ENCODE peak calls at places on chromosomes 13 and 19, in ten cellular contexts. Y is breast epithelium; J is cardiac muscle cell; A is ascending aorta; S is dorsolateral prefrontal cortex; V is CD4-positive, alpha-beta T cell; R is lower lobe of right lung; M is Peyer's patch; P is HCT116; C is ovary. B is an unnamed sample. For H3K27me3, the result is how much of the 10 kb centered on the place peaks cover.

GRCh38 chr13:109422163-109422562 is 364.2 kb downstream of the IRS2 start:
- DNase-seq in R (no peak), P (no peak), S (no peak), J (no peak), M (no peak), V (no peak), Y (no peak), A (no peak), C (no peak), B (no peak)

GRCh38 chr19:54042989-54043388 is 20.7 kb downstream of the VSTM1 start:
- DNase-seq in Y (no peak), C (no peak), S (no peak), A (no peak), P (no peak), V (no peak), R (no peak), J (no peak), M (no peak), B (no peak)

GRCh38 chr13:97568850-97569249 is 134.9 kb downstream of the RAP2A start:
- DNase-seq in V (no peak), R (no peak), P (no peak), Y (no peak), C (no peak), A (no peak), J (no peak), S (no peak), M (no peak), B (no peak)

GRCh38 chr13:52830946-52831345 is 17.5 kb downstream of the PCDH8 start:
- DNase-seq in C (no peak), A (no peak), Y (no peak), V (no peak), J (no peak), P (no peak), R (no peak), S (no peak), M (no peak), B (no peak)

GRCh38 chr19:47725759-47726401 is 12.7 kb downstream of the EHD2 start:
- DNase-seq in P (no peak), Y (no peak), S (no peak), R (peak), J (no peak), V (no peak), A (no peak), M (no peak), C (no peak), B (no peak)

GRCh38 chr19:41945135-41945766 is 13.9 kb downstream of the RABAC1 start:
- DNase-seq in Y (no peak), P (no peak), S (no peak), A (peak), R (no peak), C (no peak), J (no peak), M (peak), V (peak), B (no peak)

GRCh38 chr19:6204212-6204611 is 68.7 kb downstream of the ACSBG2 start:
- DNase-seq in Y (peak), P (no peak), A (no peak), M (no peak), C (no peak), V (no peak), J (no peak), R (no peak), S (no peak), B (no peak)

GRCh38 chr19:49017041-49017665 is at the start of gene LHB:
- DNase-seq in Y (no peak), V (no peak), J (no peak), M (no peak), A (no peak), P (no peak), R (no peak), C (no peak), S (no peak), B (no peak)

GRCh38 chr13:97946951-97947588 is 6.4 kb upstream of the IPO5 start:
- DNase-seq in J (no peak), C (no peak), S (no peak), A (no peak), V (no peak), M (no peak), R (no peak), P (no peak), Y (no peak), B (peak)

GRCh38 chr19:34482380-34483250 is 1.1 kb downstream of the WTIP start:
- DNase-seq in M (no peak), C (no peak), A (no peak), R (no peak), Y (no peak), P (no peak), J (peak), S (no peak), V (no peak), B (no peak)

GRCh38 chr19:14577885-14578427 is 4.9 kb upstream of the CLEC17A start:
- DNase-seq in C (no peak), J (no peak), Y (no peak), R (no peak), V (no peak), M (peak), S (no peak), P (no peak), A (no peak), B (no peak)

GRCh38 chr13:112142401-112142930 is 75.5 kb downstream of the SOX1 start:
- DNase-seq in V (no peak), J (no peak), S (no peak), R (no peak), P (no peak), M (no peak), Y (peak), C (no peak), A (no peak), B (no peak)

GRCh38 chr19:44212250-44212864 is at the start of gene ZNF227:
- DNase-seq in C (peak), Y (peak), V (peak), R (peak), M (peak), J (peak), S (peak), A (peak), P (peak), B (peak)

GRCh38 chr13:110421696-110422395 is 114.8 kb downstream of the COL4A2 start:
- DNase-seq in A (no peak), Y (no peak), C (no peak), V (no peak), M (no peak), J (no peak), R (no peak), P (no peak), S (no peak), B (no peak)

GRCh38 chr13:46721054-46721453 is 75.9 kb downstream of the ESD start:
- DNase-seq in S (no peak), C (peak), M (peak), J (peak), V (peak), Y (no peak), R (no peak), A (no peak), P (peak), B (no peak)

GRCh38 chr13:107835339-107836018 is 379.9 kb downstream of the LIG4 start:
- DNase-seq in A (no peak), C (no peak), P (no peak), R (no peak), J (no peak), S (no peak), Y (no peak), V (no peak), M (no peak), B (no peak)

GRCh38 chr13:51453308-51453958 is 597 bp upstream of the INTS6 start:
- DNase-seq in A (no peak), P (no peak), R (peak), M (peak), Y (peak), V (peak), J (no peak), C (peak), S (peak), B (no peak)

GRCh38 chr19:35117017-35117570 is 1.5 kb downstream of the FXYD3 start:
- DNase-seq in S (no peak), M (no peak), P (no peak), V (no peak), A (no peak), Y (no peak), C (no peak), J (no peak), R (no peak), B (no peak)

GRCh38 chr13:28185256-28185655 is 46.9 kb downstream of the PAN3 start:
- DNase-seq in C (no peak), S (no peak), A (no peak), P (no peak), R (no peak), M (no peak), J (no peak), Y (no peak), V (no peak), B (no peak)

GRCh38 chr13:106471957-106472543 is 63.4 kb downstream of the EFNB2 start:
- DNase-seq in S (no peak), Y (no peak), R (no peak), P (peak), J (peak), M (no peak), C (no peak), V (no peak), A (peak), B (peak)

GRCh38 chr13:23087884-23088283 is 92.9 kb upstream of the SGCG start:
- DNase-seq in C (no peak), S (no peak), A (no peak), R (no peak), P (peak), V (no peak), Y (no peak), M (no peak), J (peak), B (no peak)

GRCh38 chr13:75704194-75704941 is 68.2 kb downstream of the LMO7 start:
- DNase-seq in Y (no peak), M (no peak), R (no peak), V (no peak), C (no peak), P (no peak), S (no peak), A (no peak), J (peak), B (no peak)

DNA sequence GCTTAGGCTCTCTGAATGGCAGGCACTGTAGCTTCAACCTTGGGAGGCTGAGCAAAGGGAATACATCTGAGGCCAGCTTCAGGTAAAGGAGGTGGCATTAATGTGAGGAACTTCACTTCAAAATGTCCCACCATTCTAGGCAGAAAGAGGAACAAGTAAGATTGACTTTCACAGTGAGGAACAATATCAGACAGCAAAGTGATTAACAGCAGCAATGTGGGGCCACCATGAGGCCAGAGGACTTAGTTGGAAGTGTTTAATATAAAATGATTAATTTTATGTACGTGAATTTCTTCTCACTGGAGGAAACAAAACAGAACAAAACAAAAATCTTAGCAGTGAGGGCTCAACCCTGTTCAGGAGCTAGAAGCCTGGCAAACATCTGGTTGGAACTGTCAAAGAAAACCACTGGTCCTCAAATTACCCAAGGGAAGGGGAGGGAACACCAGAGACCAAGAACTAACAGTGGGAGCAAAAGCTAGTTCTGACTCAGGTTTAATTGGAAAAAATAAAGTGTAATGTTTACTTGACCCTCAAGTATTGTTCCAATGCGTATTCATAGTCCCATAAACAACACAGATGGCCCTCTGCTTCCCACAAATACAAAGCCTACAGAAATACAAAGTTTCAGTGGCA is 43.9 kb upstream of the FRY start:
- DNase-seq in P (no peak), A (no peak), S (no peak), V (no peak), J (no peak), M (no peak), Y (no peak), R (no peak), C (no peak), B (no peak)
- TF ChIP-seq CTCF in P (no peak), A (no peak), S (no peak), V (no peak), J (no peak), M (no peak), Y (no peak), R (no peak), C (no peak), B (no peak)

DNA sequence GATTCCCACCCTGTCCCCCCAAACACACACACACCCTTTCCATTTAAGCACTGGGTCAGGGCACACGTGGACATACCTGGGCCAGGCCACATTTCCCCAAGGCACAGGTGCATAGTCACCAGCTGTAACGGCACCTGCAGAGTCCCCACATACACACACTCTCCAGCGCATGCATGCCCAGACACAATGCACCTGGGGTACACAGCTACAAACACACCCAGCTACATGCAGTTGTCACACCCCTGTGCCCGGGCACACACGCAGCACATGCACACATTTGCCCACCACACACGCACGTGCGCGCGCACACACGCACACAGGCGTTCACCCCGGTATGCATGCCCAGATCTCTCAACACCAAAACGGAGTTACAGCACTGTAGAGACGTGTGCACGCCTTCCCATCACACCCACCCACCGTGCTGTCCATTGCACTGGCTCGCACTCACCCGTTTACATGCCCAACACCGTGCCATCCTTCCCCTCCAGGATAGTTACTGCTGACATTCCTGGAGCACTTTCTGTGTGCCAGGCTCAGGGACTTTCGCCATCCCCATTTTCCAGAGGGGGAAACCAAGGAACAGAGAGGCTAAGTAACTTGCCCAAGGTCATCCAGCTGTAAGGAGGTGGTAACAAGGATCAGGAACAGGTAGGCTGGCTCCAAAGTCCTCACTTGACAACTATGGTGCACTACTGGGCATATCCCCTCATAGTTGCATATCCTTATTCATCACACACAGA is 749 bp upstream of the SHANK1 start:
- DNase-seq in J (no peak), Y (no peak), V (no peak), A (no peak), M (no peak), P (no peak), R (no peak), C (no peak), S (no peak), B (no peak)
- H3K27me3 ChIP-seq in J (under half), Y (under half), V (half or more), A (under half), M (under half), P (under half), R (half or more), C (under half), S (under half), B (under half)

GRCh38 chr19:19746286-19747213 is 13.6 kb upstream of the ZNF14 start:
- DNase-seq in A (no peak), P (no peak), J (no peak), S (no peak), M (no peak), R (no peak), Y (no peak), V (no peak), C (no peak), B (no peak)
- TF ChIP-seq CTCF in A (no peak), P (no peak), J (no peak), S (no peak), M (no peak), R (no peak), Y (no peak), V (no peak), C (no peak), B (no peak)

GRCh38 chr19:8334458-8335342 is 8.4 kb downstream of the KANK3 start:
- DNase-seq in R (peak), V (no peak), S (no peak), P (peak), M (no peak), Y (no peak), J (peak), C (no peak), A (no peak), B (no peak)

GRCh38 chr19:8335343-8336071 is 7.6 kb downstream of the KANK3 start:
- DNase-seq in A (no peak), Y (no peak), J (peak), S (no peak), M (no peak), C (no peak), R (no peak), P (no peak), V (peak), B (no peak)

GRCh38 chr19:8333771-8334457 is 9.1 kb downstream of the KANK3 start:
- DNase-seq in P (no peak), Y (no peak), J (peak), S (no peak), A (no peak), M (no peak), R (no peak), V (no peak), C (no peak), B (no peak)

GRCh38 chr19:8331263-8331840 is 10.1 kb downstream of the RPS28 start:
- DNase-seq in Y (no peak), R (no peak), C (no peak), V (no peak), S (no peak), M (no peak), J (no peak), A (no peak), P (no peak), B (no peak)

GRCh38 chr19:8332976-8333770 is 9.9 kb downstream of the KANK3 start:
- DNase-seq in A (no peak), Y (no peak), V (no peak), J (no peak), P (no peak), M (no peak), C (no peak), S (no peak), R (no peak), B (no peak)
- H3K27me3 ChIP-seq in A (under half), Y (under half), V (under half), J (half or more), P (under half), M (under half), C (under half), S (under half), R (under half), B (under half)

DNA sequence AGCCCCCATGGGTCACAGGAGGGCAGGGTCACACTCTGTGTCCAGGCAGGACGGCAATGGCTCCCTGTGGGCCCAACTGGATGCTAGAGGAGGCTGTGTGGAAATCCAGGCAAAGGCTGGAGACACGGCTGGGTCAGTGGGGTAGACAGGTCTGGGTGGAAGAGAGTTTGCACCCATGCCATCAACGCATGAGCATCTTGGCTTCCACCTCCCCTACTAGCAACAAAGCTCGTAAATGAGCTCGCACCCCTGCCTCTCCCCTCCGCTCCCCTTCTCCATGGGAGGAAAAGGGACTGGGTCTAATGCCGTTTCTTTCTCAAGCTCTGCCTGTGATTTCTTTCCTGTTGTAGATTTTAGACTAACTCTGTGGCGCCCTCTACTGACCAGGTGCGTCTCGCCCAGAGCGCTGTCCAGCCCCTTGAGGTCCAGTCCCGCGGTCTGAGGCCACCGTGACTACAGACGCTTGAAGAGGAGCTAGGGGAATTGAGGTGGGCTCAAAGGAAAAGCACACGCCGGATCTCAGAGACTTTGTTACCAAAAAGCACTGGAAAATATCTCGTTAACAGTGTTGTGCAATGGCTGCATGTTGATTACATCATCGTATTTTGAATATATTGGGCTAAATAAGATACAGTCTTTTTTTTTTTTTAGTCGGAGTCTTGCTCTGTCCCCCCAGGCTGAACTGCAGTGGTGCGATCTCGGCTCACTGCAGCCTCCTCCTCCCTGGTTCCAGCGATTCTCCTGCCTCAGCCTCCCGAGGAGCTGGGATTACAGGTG is 50.7 kb upstream of the USP29 start:
- DNase-seq in C (peak), Y (peak), M (no peak), A (no peak), V (no peak), J (no peak), P (no peak), S (no peak), R (no peak), B (no peak)
- TF ChIP-seq CTCF in C (peak), Y (peak), M (no peak), A (no peak), V (no peak), J (no peak), P (no peak), S (peak), R (peak), B (no peak)

GRCh38 chr13:44031555-44031954 is 151.9 kb downstream of the LACC1 start:
- DNase-seq in R (no peak), A (no peak), P (no peak), M (no peak), S (no peak), C (no peak), V (no peak), J (no peak), Y (no peak), B (no peak)

GRCh38 chr13:44026194-44026593 is 146.5 kb downstream of the LACC1 start:
- DNase-seq in Y (no peak), J (no peak), P (no peak), A (no peak), V (no peak), C (no peak), M (no peak), S (no peak), R (no peak), B (no peak)

GRCh38 chr13:44035400-44035799 is 155.7 kb downstream of the LACC1 start:
- DNase-seq in S (no peak), M (no peak), Y (no peak), V (no peak), A (no peak), P (no peak), R (no peak), J (no peak), C (no peak), B (no peak)

GRCh38 chr13:44032801-44033200 is 153.1 kb downstream of the LACC1 start:
- DNase-seq in V (no peak), A (no peak), P (no peak), M (no peak), S (no peak), R (no peak), Y (no peak), J (no peak), C (no peak), B (no peak)

GRCh38 chr13:44030615-44031014 is 150.9 kb downstream of the LACC1 start:
- DNase-seq in R (no peak), P (no peak), S (no peak), V (no peak), J (no peak), M (no peak), A (no peak), C (no peak), Y (no peak), B (no peak)
- H3K27me3 ChIP-seq in R (under half), P (under half), S (under half), V (under half), J (under half), M (under half), A (under half), C (under half), Y (under half), B (under half)

GRCh38 chr13:35830850-35831450 is 300.2 kb downstream of the DCLK1 start:
- DNase-seq in P (no peak), C (no peak), V (no peak), Y (no peak), A (no peak), R (no peak), M (no peak), J (no peak), S (no peak), B (no peak)

GRCh38 chr13:35824825-35825224 is 306.4 kb downstream of the DCLK1 start:
- DNase-seq in A (no peak), M (no peak), P (no peak), Y (no peak), R (no peak), J (no peak), S (no peak), C (no peak), V (no peak), B (no peak)

GRCh38 chr13:35822666-35823065 is 308.5 kb downstream of the DCLK1 start:
- DNase-seq in C (no peak), M (no peak), Y (no peak), P (no peak), V (no peak), S (no peak), J (no peak), A (no peak), R (no peak), B (no peak)

GRCh38 chr13:35824395-35824794 is 306.8 kb downstream of the DCLK1 start:
- DNase-seq in M (no peak), S (no peak), Y (no peak), P (no peak), C (no peak), A (no peak), J (no peak), R (no peak), V (no peak), B (no peak)

GRCh38 chr13:35826626-35827254 is 304.4 kb downstream of the DCLK1 start:
- DNase-seq in P (peak), V (no peak), Y (no peak), M (no peak), S (no peak), C (no peak), J (no peak), A (no peak), R (no peak), B (no peak)
- TF ChIP-seq CTCF in P (peak), V (no peak), Y (no peak), M (no peak), S (peak), C (no peak), J (peak), A (no peak), R (no peak), B (peak)

GRCh38 chr19:1455336-1456120 is 5.6 kb downstream of the APC2 start:
- DNase-seq in S (no peak), M (peak), J (peak), Y (no peak), A (no peak), V (peak), P (peak), C (no peak), R (no peak), B (no peak)
- H3K27me3 ChIP-seq in S (under half), M (under half), J (half or more), Y (half or more), A (under half), V (half or more), P (under half), C (under half), R (half or more), B (under half)

B was measured in BJ.